ENCODE peak calls at places on chromosomes 12 and 14, in six cellular contexts. One of them, this sample, is unnamed.

GRCh38 chr14:84825481-84825880 is 704.5 kb upstream of the FLRT2 start:
- DNase-seq in AG04450: no peak
- DNase-seq in dorsolateral prefrontal cortex: no peak
- DNase-seq in BJ: no peak
- DNase-seq in bronchial epithelial cell: peak; percentile 87
- DNase-seq in WERI-Rb-1: no peak
- DNase-seq in this sample: no peak

GRCh38 chr14:99651953-99652746 is 7.2 kb downstream of the HHIPL1 start:
- DNase-seq in dorsolateral prefrontal cortex: no peak
- DNase-seq in AG04450: no peak
- DNase-seq in BJ: no peak
- DNase-seq in WERI-Rb-1: no peak
- DNase-seq in bronchial epithelial cell: no peak
- DNase-seq in this sample: no peak

GRCh38 chr12:67358686-67359374 is 89.7 kb downstream of the CAND1 start:
- DNase-seq in dorsolateral prefrontal cortex: no peak
- DNase-seq in AG04450: peak; percentile 37
- DNase-seq in bronchial epithelial cell: no peak
- DNase-seq in WERI-Rb-1: no peak
- DNase-seq in BJ: peak; percentile 95
- DNase-seq in this sample: peak; percentile 96

GRCh38 chr14:104316723-104317499 is 178.5 kb downstream of the KIF26A start:
- DNase-seq in WERI-Rb-1: no peak
- DNase-seq in bronchial epithelial cell: no peak
- DNase-seq in BJ: no peak
- DNase-seq in AG04450: no peak
- DNase-seq in dorsolateral prefrontal cortex: no peak
- DNase-seq in this sample: no peak

GRCh38 chr12:116601524-116601923 is 42.3 kb downstream of the MAP1LC3B2 start:
- DNase-seq in WERI-Rb-1: no peak
- DNase-seq in dorsolateral prefrontal cortex: no peak
- DNase-seq in bronchial epithelial cell: peak; percentile 66
- DNase-seq in AG04450: no peak
- DNase-seq in BJ: no peak
- DNase-seq in this sample: no peak

GRCh38 chr12:108360487-108360886 is 21.4 kb upstream of the CMKLR1 start:
- DNase-seq in dorsolateral prefrontal cortex: no peak
- DNase-seq in WERI-Rb-1: no peak
- DNase-seq in bronchial epithelial cell: peak; percentile 20
- DNase-seq in BJ: no peak
- DNase-seq in AG04450: no peak
- DNase-seq in this sample: no peak

GRCh38 chr12:90958995-90959394 is 4.0 kb upstream of the CCER1 start:
- DNase-seq in BJ: no peak
- DNase-seq in AG04450: no peak
- DNase-seq in WERI-Rb-1: no peak
- DNase-seq in bronchial epithelial cell: peak; percentile 15
- DNase-seq in dorsolateral prefrontal cortex: no peak
- DNase-seq in this sample: no peak

GRCh38 chr14:55383541-55384140 is 28.0 kb downstream of the ATG14 start:
- DNase-seq in dorsolateral prefrontal cortex: no peak
- DNase-seq in BJ: no peak
- DNase-seq in AG04450: no peak
- DNase-seq in bronchial epithelial cell: no peak
- DNase-seq in WERI-Rb-1: no peak
- DNase-seq in this sample: no peak

GRCh38 chr14:38828183-38828877 is 274.7 kb downstream of the SEC23A start:
- DNase-seq in WERI-Rb-1: no peak
- DNase-seq in AG04450: no peak
- DNase-seq in BJ: no peak
- DNase-seq in dorsolateral prefrontal cortex: no peak
- DNase-seq in bronchial epithelial cell: no peak
- DNase-seq in this sample: no peak

GRCh38 chr12:52126605-52127578 is 47.4 kb downstream of the SMIM41 start:
- DNase-seq in AG04450: no peak
- DNase-seq in bronchial epithelial cell: no peak
- DNase-seq in WERI-Rb-1: no peak
- DNase-seq in BJ: no peak
- DNase-seq in dorsolateral prefrontal cortex: no peak
- DNase-seq in this sample: no peak

GRCh38 chr12:43883748-43884147 is 47.9 kb downstream of the TMEM117 start:
- DNase-seq in bronchial epithelial cell: no peak
- DNase-seq in AG04450: no peak
- DNase-seq in BJ: no peak
- DNase-seq in dorsolateral prefrontal cortex: no peak
- DNase-seq in WERI-Rb-1: no peak
- DNase-seq in this sample: no peak

GRCh38 chr12:132062481-132062880 is 81.6 kb downstream of the DDX51 start:
- DNase-seq in AG04450: no peak
- DNase-seq in BJ: no peak
- DNase-seq in dorsolateral prefrontal cortex: no peak
- DNase-seq in bronchial epithelial cell: no peak
- DNase-seq in WERI-Rb-1: no peak
- DNase-seq in this sample: no peak

GRCh38 chr12:132061641-132062430 is 82.3 kb downstream of the DDX51 start:
- DNase-seq in dorsolateral prefrontal cortex: no peak
- DNase-seq in BJ: no peak
- DNase-seq in bronchial epithelial cell: no peak
- DNase-seq in WERI-Rb-1: no peak
- DNase-seq in AG04450: no peak
- DNase-seq in this sample: no peak

GRCh38 chr12:132063491-132063890 is 80.6 kb downstream of the DDX51 start:
- DNase-seq in AG04450: no peak
- DNase-seq in bronchial epithelial cell: no peak
- DNase-seq in BJ: no peak
- DNase-seq in dorsolateral prefrontal cortex: no peak
- DNase-seq in WERI-Rb-1: no peak
- DNase-seq in this sample: no peak

GRCh38 chr12:132064641-132065040 is 79.5 kb downstream of the DDX51 start:
- DNase-seq in bronchial epithelial cell: no peak
- DNase-seq in dorsolateral prefrontal cortex: no peak
- DNase-seq in AG04450: no peak
- DNase-seq in WERI-Rb-1: no peak
- DNase-seq in BJ: no peak
- DNase-seq in this sample: no peak

DNA sequence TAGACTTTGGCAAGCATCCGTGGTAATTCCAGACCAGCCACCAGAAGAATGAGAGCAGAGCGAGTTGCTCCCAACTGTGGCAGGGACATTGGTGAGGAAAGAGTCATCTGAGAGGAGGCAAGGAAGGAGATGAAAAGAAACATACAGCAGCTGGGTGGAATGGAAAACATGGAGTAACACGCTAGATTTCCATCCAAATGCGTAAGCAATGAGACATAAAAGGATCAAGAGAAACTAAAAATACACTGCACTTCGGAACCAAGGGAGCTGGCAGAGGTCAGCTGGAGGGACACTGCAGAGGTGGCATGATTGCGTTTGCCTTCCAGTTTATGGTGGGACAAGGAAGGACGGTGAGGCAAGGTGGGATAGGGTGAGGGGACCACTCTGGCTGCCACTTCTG is 82.9 kb downstream of the DDX51 start:
- DNase-seq in AG04450: no peak
- DNase-seq in WERI-Rb-1: no peak
- DNase-seq in dorsolateral prefrontal cortex: no peak
- DNase-seq in bronchial epithelial cell: no peak
- DNase-seq in BJ: no peak
- DNase-seq in this sample: no peak
- TF ChIP-seq CTCF in AG04450: no peak
- TF ChIP-seq CTCF in WERI-Rb-1: no peak
- TF ChIP-seq CTCF in dorsolateral prefrontal cortex: no peak
- TF ChIP-seq CTCF in bronchial epithelial cell: no peak
- TF ChIP-seq CTCF in BJ: no peak
- TF ChIP-seq CTCF in this sample: no peak

GRCh38 chr12:120639771-120640721 is at the start of gene CABP1:
- DNase-seq in bronchial epithelial cell: no peak
- DNase-seq in AG04450: no peak
- DNase-seq in dorsolateral prefrontal cortex: peak; percentile 57
- DNase-seq in WERI-Rb-1: peak; percentile 51
- DNase-seq in BJ: no peak
- DNase-seq in this sample: no peak
- TF ChIP-seq CTCF in bronchial epithelial cell: peak; percentile 16
- TF ChIP-seq CTCF in AG04450: no peak
- TF ChIP-seq CTCF in dorsolateral prefrontal cortex: peak; percentile 40
- TF ChIP-seq CTCF in WERI-Rb-1: peak; percentile 46
- TF ChIP-seq CTCF in BJ: peak; percentile 9
- TF ChIP-seq CTCF in this sample: peak; percentile 12

GRCh38 chr12:89859513-89860220 is 151.0 kb upstream of the ATP2B1 start:
- DNase-seq in WERI-Rb-1: no peak
- DNase-seq in bronchial epithelial cell: no peak
- DNase-seq in AG04450: no peak
- DNase-seq in dorsolateral prefrontal cortex: no peak
- DNase-seq in BJ: no peak
- DNase-seq in this sample: no peak
- TF ChIP-seq CTCF in WERI-Rb-1: no peak
- TF ChIP-seq CTCF in bronchial epithelial cell: no peak
- TF ChIP-seq CTCF in AG04450: no peak
- TF ChIP-seq CTCF in dorsolateral prefrontal cortex: no peak
- TF ChIP-seq CTCF in BJ: no peak
- TF ChIP-seq CTCF in this sample: no peak

DNA sequence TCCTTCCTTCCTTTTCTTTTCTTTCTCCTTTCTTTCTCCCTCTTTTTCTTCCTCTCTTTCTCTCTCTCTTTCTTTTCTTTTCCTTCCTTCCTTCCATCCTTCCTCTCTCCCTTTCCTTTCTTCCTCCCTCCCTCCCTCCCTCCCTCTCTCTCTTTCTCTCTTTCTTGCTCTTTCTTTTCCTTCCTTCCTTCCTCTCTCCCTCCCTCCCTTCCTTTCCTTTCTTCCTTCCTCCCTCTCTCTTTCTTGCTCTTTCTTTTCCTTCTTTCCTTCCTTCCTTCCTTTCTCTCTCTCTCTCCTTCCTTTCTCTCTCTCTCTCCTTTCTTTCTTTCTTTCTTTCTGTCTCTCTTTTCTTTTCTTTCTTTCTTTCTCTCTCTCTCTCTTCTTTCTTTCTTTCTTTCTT is 207.6 kb downstream of the ATP23 start:
- DNase-seq in WERI-Rb-1: no peak
- DNase-seq in bronchial epithelial cell: no peak
- DNase-seq in dorsolateral prefrontal cortex: no peak
- DNase-seq in BJ: no peak
- DNase-seq in AG04450: no peak
- DNase-seq in this sample: no peak
- TF ChIP-seq CTCF in WERI-Rb-1: no peak
- TF ChIP-seq CTCF in bronchial epithelial cell: no peak
- TF ChIP-seq CTCF in dorsolateral prefrontal cortex: no peak
- TF ChIP-seq CTCF in BJ: no peak
- TF ChIP-seq CTCF in AG04450: no peak
- TF ChIP-seq CTCF in this sample: no peak

DNA sequence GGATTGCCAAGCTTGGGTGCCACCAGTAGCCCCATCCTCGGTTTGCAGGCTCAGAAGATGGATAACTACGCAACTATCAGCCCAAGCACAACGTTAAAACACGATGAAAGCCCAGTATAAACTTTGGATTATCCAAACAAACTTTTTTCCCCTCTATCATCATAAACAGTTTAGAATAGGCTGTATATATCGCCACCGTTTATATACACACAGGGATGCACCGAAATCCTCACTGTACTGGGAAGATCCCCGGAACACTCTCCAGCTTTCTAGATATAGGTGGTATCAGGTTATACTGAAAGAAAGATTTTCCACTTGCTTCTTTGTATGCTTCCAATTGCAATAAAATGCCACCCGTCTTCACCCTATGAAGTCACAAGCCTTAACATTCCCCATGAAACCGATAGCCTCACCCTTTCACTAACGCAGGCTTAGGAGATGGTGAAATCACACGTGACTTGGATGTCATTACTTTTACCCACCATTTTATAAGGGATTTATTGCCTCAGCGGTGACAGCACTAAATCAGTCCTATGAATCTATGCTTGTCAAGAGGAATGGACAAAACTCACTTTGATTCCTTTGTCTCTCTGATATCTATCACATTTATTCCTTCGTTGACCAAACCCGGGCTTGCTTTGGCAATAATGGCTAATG is 207.6 kb upstream of the FOXN3 start:
- DNase-seq in dorsolateral prefrontal cortex: no peak
- DNase-seq in bronchial epithelial cell: no peak
- DNase-seq in BJ: no peak
- DNase-seq in AG04450: no peak
- DNase-seq in WERI-Rb-1: no peak
- DNase-seq in this sample: no peak
- TF ChIP-seq CTCF in dorsolateral prefrontal cortex: no peak
- TF ChIP-seq CTCF in bronchial epithelial cell: no peak
- TF ChIP-seq CTCF in BJ: no peak
- TF ChIP-seq CTCF in AG04450: no peak
- TF ChIP-seq CTCF in WERI-Rb-1: no peak
- TF ChIP-seq CTCF in this sample: no peak

DNA sequence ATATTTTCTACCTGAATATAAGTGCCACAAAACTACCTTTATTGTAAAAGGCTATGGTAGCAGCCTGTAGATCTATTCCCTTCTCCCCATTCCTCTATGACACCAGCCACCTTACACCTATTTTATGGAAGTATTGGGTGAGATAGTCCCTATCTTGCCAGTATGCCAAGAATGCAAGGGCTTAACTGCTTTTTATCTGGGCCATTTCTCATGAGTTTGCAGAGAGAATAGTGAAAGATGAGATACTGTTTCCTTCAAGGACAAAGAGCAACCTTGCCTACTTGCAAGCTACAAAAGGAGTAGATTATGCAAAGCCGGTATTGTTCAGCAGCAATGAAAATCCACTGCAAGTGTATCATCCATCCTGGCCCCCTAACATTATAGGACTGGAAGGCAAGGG is 1775.6 kb upstream of the SEL1L start:
- DNase-seq in dorsolateral prefrontal cortex: no peak
- DNase-seq in WERI-Rb-1: no peak
- DNase-seq in bronchial epithelial cell: no peak
- DNase-seq in BJ: no peak
- DNase-seq in AG04450: no peak
- DNase-seq in this sample: no peak
- TF ChIP-seq CTCF in dorsolateral prefrontal cortex: no peak
- TF ChIP-seq CTCF in WERI-Rb-1: no peak
- TF ChIP-seq CTCF in bronchial epithelial cell: no peak
- TF ChIP-seq CTCF in BJ: no peak
- TF ChIP-seq CTCF in AG04450: no peak
- TF ChIP-seq CTCF in this sample: no peak